ENCODE peak calls at places on chromosomes 13 and 19, in ten cellular contexts. F is IMR-90, A is adipocyte, W is HCT116, I is iPS DF 6.9, J is left ventricle myocardium inferior, U is lower lobe of right lung, N is mesendoderm, M is breast epithelium, Y is upper lobe of right lung. X is an unnamed sample. For H3K36me3, the result is how much of the 10 kb centered on the place peaks cover.

GRCh38 chr13:113758651-113759524 is at the start of gene TMEM255B:
- DNase-seq in F (peak), A (peak), W (peak), I (no peak), J (peak), U (peak), N (peak), M (peak), Y (peak), X (peak)

GRCh38 chr13:37681295-37682032 is 82.9 kb upstream of the POSTN start:
- DNase-seq in F (peak), A (peak), W (no peak), I (no peak), J (no peak), U (no peak), N (no peak), M (no peak), Y (no peak), X (no peak)

GRCh38 chr19:19111138-19111835 is 27.0 kb downstream of the TMEM161A start:
- DNase-seq in F (no peak), A (no peak), W (no peak), I (no peak), J (no peak), U (no peak), N (no peak), M (no peak), Y (no peak), X (no peak)

GRCh38 chr13:101307181-101307701 is 109.1 kb downstream of the NALCN start:
- DNase-seq in F (peak), A (peak), W (no peak), I (no peak), J (no peak), U (no peak), N (no peak), M (no peak), Y (no peak), X (no peak)

GRCh38 chr13:113742000-113742441 is 17.0 kb upstream of the TMEM255B start:
- DNase-seq in F (peak), A (peak), W (peak), I (no peak), J (no peak), U (peak), N (peak), M (no peak), Y (peak), X (peak)

GRCh38 chr13:44244288-44244687 is 129.3 kb upstream of the SERP2 start:
- DNase-seq in F (peak), A (peak), W (peak), I (no peak), J (no peak), U (no peak), N (no peak), M (no peak), Y (no peak), X (no peak)

GRCh38 chr19:6710273-6711077 is 10.0 kb downstream of the C3 start:
- DNase-seq in F (no peak), A (no peak), W (no peak), I (no peak), J (no peak), U (peak), N (peak), M (no peak), Y (no peak), X (no peak)

GRCh38 chr13:100240109-100240779 is 151.4 kb downstream of the PCCA start:
- DNase-seq in F (peak), A (peak), W (no peak), I (no peak), J (no peak), U (no peak), N (no peak), M (no peak), Y (no peak), X (no peak)

GRCh38 chr13:99386495-99386894 is 79.3 kb upstream of the GPR183 start:
- DNase-seq in F (no peak), A (no peak), W (no peak), I (no peak), J (no peak), U (no peak), N (peak), M (no peak), Y (no peak), X (no peak)

GRCh38 chr19:45716314-45717130 is 14.2 kb downstream of the FBXO46 start:
- DNase-seq in F (no peak), A (peak), W (no peak), I (no peak), J (no peak), U (no peak), N (peak), M (peak), Y (no peak), X (peak)

GRCh38 chr13:62119739-62120700 is 704.4 kb upstream of the PCDH20 start:
- DNase-seq in F (peak), A (peak), W (peak), I (no peak), J (no peak), U (no peak), N (peak), M (no peak), Y (no peak), X (peak)

GRCh38 chr13:107649071-107649470 is 566.3 kb downstream of the LIG4 start:
- DNase-seq in F (peak), A (peak), W (no peak), I (no peak), J (no peak), U (no peak), N (no peak), M (no peak), Y (no peak), X (no peak)

GRCh38 chr13:30618186-30618937 is 642 bp downstream of the USPL1 start:
- DNase-seq in F (no peak), A (peak), W (no peak), I (no peak), J (no peak), U (peak), N (no peak), M (no peak), Y (no peak), X (peak)

GRCh38 chr13:32298695-32299094 is 16.5 kb downstream of the ZAR1L start:
- DNase-seq in F (no peak), A (no peak), W (no peak), I (no peak), J (no peak), U (no peak), N (no peak), M (no peak), Y (no peak), X (no peak)

GRCh38 chr13:35988648-35989081 is 142.5 kb downstream of the DCLK1 start:
- DNase-seq in F (no peak), A (peak), W (no peak), I (no peak), J (no peak), U (no peak), N (peak), M (no peak), Y (no peak), X (no peak)

GRCh38 chr19:38686530-38686888 is 39.1 kb downstream of the ACTN4 start:
- DNase-seq in F (no peak), A (no peak), W (no peak), I (no peak), J (no peak), U (no peak), N (no peak), M (no peak), Y (no peak), X (no peak)

GRCh38 chr19:5588441-5588840 is 20.7 kb upstream of the TINCR start:
- DNase-seq in F (no peak), A (no peak), W (no peak), I (no peak), J (no peak), U (no peak), N (no peak), M (no peak), Y (no peak), X (no peak)

GRCh38 chr19:10389863-10390262 is 9.5 kb upstream of the TYK2 start:
- DNase-seq in F (no peak), A (no peak), W (no peak), I (no peak), J (no peak), U (no peak), N (peak), M (no peak), Y (no peak), X (no peak)

GRCh38 chr13:42997381-42997780 is 5.3 kb upstream of the EPSTI1 start:
- DNase-seq in F (peak), A (peak), W (no peak), I (no peak), J (no peak), U (no peak), N (no peak), M (no peak), Y (no peak), X (no peak)

GRCh38 chr13:84446972-84447700 is 564.9 kb upstream of the SLITRK1 start:
- DNase-seq in F (no peak), A (peak), W (no peak), I (no peak), J (no peak), U (peak), N (peak), M (no peak), Y (no peak), X (peak)

GRCh38 chr19:6354098-6354674 is 7.1 kb upstream of the CLPP start:
- DNase-seq in F (no peak), A (peak), W (no peak), I (no peak), J (no peak), U (no peak), N (no peak), M (no peak), Y (no peak), X (no peak)

GRCh38 chr19:13208131-13208963 is 58.1 kb downstream of the IER2 start:
- DNase-seq in F (peak), A (peak), W (no peak), I (no peak), J (peak), U (peak), N (no peak), M (no peak), Y (peak), X (no peak)
- H3K4me3 ChIP-seq in F (peak), A (peak), W (no peak), I (no peak), J (peak), U (peak), N (no peak), M (peak), Y (peak), X (peak)

DNA sequence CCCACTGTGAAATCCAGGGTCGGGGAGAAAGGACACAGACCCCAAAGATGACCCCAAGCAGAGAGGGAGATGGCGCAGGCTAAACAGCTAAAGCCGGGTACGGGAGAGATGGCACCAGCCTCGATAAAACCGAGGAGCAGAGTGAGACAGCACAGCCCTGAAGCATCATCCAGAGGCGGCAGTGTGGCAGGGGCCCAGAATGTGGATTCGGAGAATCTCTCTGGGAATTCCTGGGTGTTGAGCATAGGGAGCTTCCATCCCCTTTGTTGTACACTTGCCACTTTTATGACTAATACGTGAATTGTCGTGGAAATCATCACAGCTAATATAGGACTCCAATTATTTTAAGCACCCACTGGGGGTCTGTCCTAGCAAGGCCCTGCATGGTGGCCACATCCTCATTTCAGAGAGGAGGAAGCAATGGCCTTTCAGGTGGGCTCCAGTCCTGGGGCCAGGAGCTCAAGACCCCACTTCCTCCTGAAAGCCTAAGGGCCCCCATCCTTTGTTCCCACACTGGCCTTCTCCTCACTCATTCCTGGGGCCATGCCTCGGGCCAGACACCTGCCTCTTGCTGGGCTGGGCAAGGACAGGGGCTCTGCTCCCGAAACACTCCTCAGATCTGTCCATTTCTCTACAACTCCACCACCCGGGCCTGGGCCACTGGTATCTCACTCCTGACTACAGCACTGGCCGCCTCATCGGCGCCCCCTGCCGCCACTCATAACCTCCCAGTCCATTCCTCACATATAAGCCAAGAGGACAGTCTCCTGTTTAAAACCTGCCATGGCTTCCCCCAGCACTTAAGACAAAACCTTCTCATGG is 29.3 kb upstream of the ATP1A3 start:
- DNase-seq in F (peak), A (peak), W (peak), I (no peak), J (no peak), U (no peak), N (peak), M (no peak), Y (no peak), X (peak)
- H3K36me3 ChIP-seq in F (under half), A (under half), W (under half), I (under half), J (under half), U (under half), N (under half), M (under half), Y (under half), X (under half)

DNA sequence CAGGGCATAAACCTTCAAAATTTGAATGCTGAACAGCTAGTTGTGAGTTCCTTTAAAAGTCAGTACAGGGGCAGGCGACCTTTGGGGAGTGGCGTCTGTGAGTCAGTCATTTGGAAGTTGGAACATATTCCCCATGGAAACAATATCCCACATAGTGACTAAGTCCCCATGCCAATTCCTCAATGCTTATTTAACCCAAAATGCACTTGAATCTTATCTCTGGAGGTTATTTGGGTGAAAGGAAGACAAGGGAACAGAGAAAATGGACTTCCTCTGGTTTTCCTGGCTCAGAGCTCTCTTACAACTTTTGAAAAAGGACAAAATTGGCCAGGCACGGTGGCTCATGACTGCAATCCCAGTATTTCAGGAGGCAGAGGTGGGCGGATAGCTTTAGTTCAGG is 479.2 kb upstream of the NBEA start:
- DNase-seq in F (peak), A (peak), W (peak), I (no peak), J (peak), U (no peak), N (no peak), M (no peak), Y (no peak), X (peak)
- H3K4me3 ChIP-seq in F (no peak), A (no peak), W (no peak), I (no peak), J (no peak), U (no peak), N (no peak), M (no peak), Y (no peak), X (no peak)

DNA sequence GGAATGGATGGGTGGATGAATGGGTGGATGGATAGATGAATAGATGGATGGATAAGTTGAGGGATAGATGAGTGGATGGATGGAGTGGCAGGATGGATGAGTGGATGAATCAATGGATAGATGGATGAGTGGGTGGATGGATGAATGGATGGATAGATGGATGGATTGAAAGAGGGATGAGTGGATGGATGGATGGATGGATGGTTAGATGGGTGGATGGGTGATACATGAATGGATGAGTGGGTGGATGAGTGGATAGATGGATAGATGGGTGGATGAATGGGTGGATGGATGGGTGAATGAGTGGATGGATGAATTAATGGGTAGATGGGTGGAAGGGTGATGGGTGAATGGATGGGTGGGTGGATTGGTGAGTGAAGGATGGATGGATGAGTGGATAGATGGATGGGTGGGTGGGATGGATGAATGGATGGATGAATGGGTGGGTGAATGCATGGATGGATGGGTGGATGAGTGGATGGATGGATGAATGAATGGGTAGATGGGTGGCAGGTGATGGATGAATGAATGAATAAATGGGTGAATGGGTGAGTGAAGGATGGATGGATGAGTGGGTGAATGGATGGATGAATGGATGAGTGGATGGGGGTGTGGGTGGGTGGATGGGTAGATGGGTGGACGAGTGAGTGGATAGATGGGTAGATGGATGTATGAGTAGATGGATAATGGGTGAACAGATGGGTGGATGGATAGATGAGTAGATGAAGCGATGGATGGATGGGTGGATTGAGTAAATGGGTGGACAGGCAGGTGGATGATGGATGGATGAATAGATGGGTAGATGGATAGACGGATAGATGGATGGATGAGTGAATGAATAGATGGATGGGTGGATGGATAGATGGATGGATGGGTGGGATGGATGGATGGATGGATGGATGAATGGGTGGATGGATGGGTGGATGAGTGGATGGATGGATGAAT is 17.7 kb downstream of the GNA15 start:
- DNase-seq in F (no peak), A (no peak), W (no peak), I (no peak), J (no peak), U (no peak), N (no peak), M (no peak), Y (no peak), X (no peak)
- H3K36me3 ChIP-seq in F (under half), A (under half), W (under half), I (under half), J (under half), U (under half), N (under half), M (under half), Y (under half), X (under half)

DNA sequence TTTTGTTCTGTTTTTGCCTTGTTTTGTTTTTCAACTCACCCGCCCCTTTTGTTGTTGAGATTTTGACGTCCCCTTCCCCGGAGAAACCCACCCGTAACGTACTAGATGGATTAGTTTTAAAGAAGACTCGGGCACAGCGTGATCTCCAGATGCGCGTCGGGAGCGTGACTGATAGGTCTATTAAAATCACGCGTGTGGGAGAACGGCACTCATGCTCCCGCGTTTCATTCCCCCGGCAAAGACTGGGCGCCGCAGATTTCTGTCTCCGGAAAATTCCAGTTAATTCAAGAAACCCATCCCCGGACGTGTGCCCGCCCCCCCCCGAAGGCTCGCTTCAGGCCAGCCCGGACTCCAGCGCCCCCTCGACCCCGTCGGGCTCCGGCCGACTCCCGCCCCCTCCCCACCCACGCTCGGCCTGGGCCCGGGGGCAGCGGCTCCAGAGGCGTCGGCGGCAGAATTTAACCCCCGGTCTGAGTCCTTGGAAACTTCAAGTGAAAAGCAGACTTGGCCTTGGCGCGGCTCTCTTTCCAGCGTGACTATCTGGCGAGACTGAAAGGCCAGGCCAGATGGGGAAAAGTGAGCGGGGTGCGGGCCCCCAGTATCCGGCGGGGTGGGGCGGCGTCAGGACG is 5.1 kb downstream of the SOX1 start:
- DNase-seq in F (no peak), A (no peak), W (no peak), I (no peak), J (no peak), U (no peak), N (no peak), M (no peak), Y (no peak), X (no peak)
- H3K4me3 ChIP-seq in F (no peak), A (no peak), W (no peak), I (peak), J (peak), U (no peak), N (no peak), M (peak), Y (no peak), X (no peak)

GRCh38 chr19:29706635-29707034 is 8.4 kb downstream of the C19orf12 start:
- DNase-seq in F (no peak), A (no peak), W (no peak), I (no peak), J (no peak), U (no peak), N (no peak), M (no peak), Y (no peak), X (no peak)
- H3K36me3 ChIP-seq in F (under half), A (under half), W (under half), I (under half), J (under half), U (half or more), N (under half), M (under half), Y (under half), X (under half)

GRCh38 chr13:76879211-76879875 is 6.9 kb downstream of the KCTD12 start:
- DNase-seq in F (peak), A (peak), W (no peak), I (no peak), J (peak), U (peak), N (no peak), M (no peak), Y (peak), X (peak)
- H3K4me3 ChIP-seq in F (no peak), A (peak), W (no peak), I (no peak), J (peak), U (peak), N (no peak), M (peak), Y (no peak), X (no peak)

DNA sequence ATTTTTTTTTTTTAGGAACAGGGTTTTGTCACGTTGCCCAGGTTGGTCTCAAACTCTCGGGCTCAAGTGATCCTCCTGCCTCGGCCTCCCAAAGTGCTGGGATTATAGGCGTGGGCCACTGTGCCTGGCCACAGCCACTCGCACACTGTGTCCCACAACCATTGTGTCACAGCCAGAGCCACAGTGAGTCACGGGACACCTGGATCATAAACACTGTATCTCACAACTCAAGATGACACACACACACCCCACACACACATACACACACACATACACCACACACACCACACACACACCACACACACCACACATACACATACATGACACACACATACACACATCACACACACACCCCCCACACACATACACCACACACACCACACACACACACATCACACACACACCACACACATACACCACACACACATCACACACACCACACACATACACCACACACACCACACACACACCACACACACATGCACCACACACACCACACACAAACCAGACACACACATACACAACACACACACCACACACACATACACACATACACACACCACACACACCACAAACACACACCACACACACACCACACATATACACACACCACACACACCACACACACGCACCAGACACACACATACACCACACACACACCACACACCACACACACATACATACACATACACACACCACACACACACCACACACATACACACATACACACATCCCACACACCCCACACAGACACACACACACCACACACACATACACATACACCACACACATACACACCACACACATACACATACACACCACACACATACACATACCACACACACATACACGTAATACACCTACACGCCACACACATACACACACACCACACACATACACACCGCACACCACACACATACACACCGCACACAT is 16.2 kb downstream of the ELAVL3 start:
- DNase-seq in F (no peak), A (no peak), W (no peak), I (no peak), J (no peak), U (no peak), N (no peak), M (no peak), Y (no peak), X (no peak)
- H3K36me3 ChIP-seq in F (under half), A (under half), W (under half), I (under half), J (under half), U (under half), N (under half), M (under half), Y (under half), X (under half)